ENCODE peak calls at places on chromosomes 16 and 17, in ten cellular contexts. One of them, this sample, is unnamed. For H3K4me1, the result is how much of the 10 kb centered on the place peaks cover.

GRCh38 chr17:45003877-45004276 is 35.8 kb upstream of the C1QL1 start:
- DNase-seq in OCI-LY7: no peak
- DNase-seq in PC-9: no peak
- DNase-seq in SK-N-SH: no peak
- DNase-seq in Caco-2: no peak
- DNase-seq in upper lobe of right lung: no peak
- DNase-seq in lung: no peak
- DNase-seq in breast epithelium: no peak
- DNase-seq in colonic mucosa: no peak
- DNase-seq in psoas muscle: no peak
- DNase-seq in this sample: no peak

GRCh38 chr17:8041980-8042379 is 3.1 kb downstream of the ALOX15B start:
- DNase-seq in OCI-LY7: no peak
- DNase-seq in PC-9: no peak
- DNase-seq in SK-N-SH: no peak
- DNase-seq in Caco-2: no peak
- DNase-seq in upper lobe of right lung: no peak
- DNase-seq in lung: no peak
- DNase-seq in breast epithelium: no peak
- DNase-seq in colonic mucosa: no peak
- DNase-seq in psoas muscle: no peak
- DNase-seq in this sample: no peak

GRCh38 chr17:78343433-78344201 is 16.3 kb downstream of the SOCS3 start:
- DNase-seq in OCI-LY7: peak
- DNase-seq in PC-9: peak
- DNase-seq in SK-N-SH: no peak
- DNase-seq in Caco-2: no peak
- DNase-seq in upper lobe of right lung: peak
- DNase-seq in lung: peak
- DNase-seq in breast epithelium: no peak
- DNase-seq in colonic mucosa: peak
- DNase-seq in psoas muscle: no peak
- DNase-seq in this sample: peak

GRCh38 chr16:89478576-89479221 is 11.7 kb downstream of the ANKRD11 start:
- DNase-seq in OCI-LY7: no peak
- DNase-seq in PC-9: no peak
- DNase-seq in SK-N-SH: no peak
- DNase-seq in Caco-2: peak
- DNase-seq in upper lobe of right lung: no peak
- DNase-seq in lung: no peak
- DNase-seq in breast epithelium: no peak
- DNase-seq in colonic mucosa: no peak
- DNase-seq in psoas muscle: no peak
- DNase-seq in this sample: no peak

GRCh38 chr17:42408076-42408475 is 15.0 kb downstream of the CAVIN1 start:
- DNase-seq in OCI-LY7: no peak
- DNase-seq in PC-9: no peak
- DNase-seq in SK-N-SH: no peak
- DNase-seq in Caco-2: no peak
- DNase-seq in upper lobe of right lung: no peak
- DNase-seq in lung: no peak
- DNase-seq in breast epithelium: no peak
- DNase-seq in colonic mucosa: no peak
- DNase-seq in psoas muscle: no peak
- DNase-seq in this sample: no peak

GRCh38 chr16:14497245-14498082 is 132.6 kb downstream of the PARN start:
- DNase-seq in OCI-LY7: no peak
- DNase-seq in PC-9: no peak
- DNase-seq in SK-N-SH: no peak
- DNase-seq in Caco-2: no peak
- DNase-seq in upper lobe of right lung: no peak
- DNase-seq in lung: no peak
- DNase-seq in breast epithelium: no peak
- DNase-seq in colonic mucosa: no peak
- DNase-seq in psoas muscle: no peak
- DNase-seq in this sample: no peak

GRCh38 chr16:81238296-81239011 is at the start of gene BCO1:
- DNase-seq in OCI-LY7: no peak
- DNase-seq in PC-9: peak
- DNase-seq in SK-N-SH: no peak
- DNase-seq in Caco-2: peak
- DNase-seq in upper lobe of right lung: no peak
- DNase-seq in lung: peak
- DNase-seq in breast epithelium: no peak
- DNase-seq in colonic mucosa: peak
- DNase-seq in psoas muscle: no peak
- DNase-seq in this sample: no peak

GRCh38 chr17:64183815-64184397 is 54.0 kb upstream of the ERN1 start:
- DNase-seq in OCI-LY7: no peak
- DNase-seq in PC-9: no peak
- DNase-seq in SK-N-SH: no peak
- DNase-seq in Caco-2: no peak
- DNase-seq in upper lobe of right lung: no peak
- DNase-seq in lung: no peak
- DNase-seq in breast epithelium: no peak
- DNase-seq in colonic mucosa: no peak
- DNase-seq in psoas muscle: no peak
- DNase-seq in this sample: no peak

GRCh38 chr17:31594416-31594815 is 202.9 kb downstream of the RAB11FIP4 start:
- DNase-seq in OCI-LY7: no peak
- DNase-seq in PC-9: no peak
- DNase-seq in SK-N-SH: no peak
- DNase-seq in Caco-2: no peak
- DNase-seq in upper lobe of right lung: peak
- DNase-seq in lung: no peak
- DNase-seq in breast epithelium: no peak
- DNase-seq in colonic mucosa: no peak
- DNase-seq in psoas muscle: no peak
- DNase-seq in this sample: no peak

GRCh38 chr16:259814-260253 is 15.9 kb downstream of the RGS11 start:
- DNase-seq in OCI-LY7: no peak
- DNase-seq in PC-9: no peak
- DNase-seq in SK-N-SH: no peak
- DNase-seq in Caco-2: no peak
- DNase-seq in upper lobe of right lung: no peak
- DNase-seq in lung: no peak
- DNase-seq in breast epithelium: no peak
- DNase-seq in colonic mucosa: no peak
- DNase-seq in psoas muscle: no peak
- DNase-seq in this sample: no peak

GRCh38 chr17:2380225-2380922 is 20.5 kb downstream of the MNT start:
- DNase-seq in OCI-LY7: no peak
- DNase-seq in PC-9: no peak
- DNase-seq in SK-N-SH: peak
- DNase-seq in Caco-2: no peak
- DNase-seq in upper lobe of right lung: no peak
- DNase-seq in lung: no peak
- DNase-seq in breast epithelium: no peak
- DNase-seq in colonic mucosa: no peak
- DNase-seq in psoas muscle: no peak
- DNase-seq in this sample: no peak

GRCh38 chr16:11949527-11949926 is 7.7 kb upstream of the NPIPB2 start:
- DNase-seq in OCI-LY7: peak
- DNase-seq in PC-9: peak
- DNase-seq in SK-N-SH: peak
- DNase-seq in Caco-2: peak
- DNase-seq in upper lobe of right lung: peak
- DNase-seq in lung: peak
- DNase-seq in breast epithelium: no peak
- DNase-seq in colonic mucosa: no peak
- DNase-seq in psoas muscle: no peak
- DNase-seq in this sample: no peak
- TF ChIP-seq CTCF in OCI-LY7: peak
- TF ChIP-seq CTCF in PC-9: peak
- TF ChIP-seq CTCF in SK-N-SH: peak
- TF ChIP-seq CTCF in Caco-2: peak
- TF ChIP-seq CTCF in upper lobe of right lung: peak
- TF ChIP-seq CTCF in lung: peak
- TF ChIP-seq CTCF in breast epithelium: no peak
- TF ChIP-seq CTCF in colonic mucosa: peak
- TF ChIP-seq CTCF in psoas muscle: peak
- TF ChIP-seq CTCF in this sample: peak

DNA sequence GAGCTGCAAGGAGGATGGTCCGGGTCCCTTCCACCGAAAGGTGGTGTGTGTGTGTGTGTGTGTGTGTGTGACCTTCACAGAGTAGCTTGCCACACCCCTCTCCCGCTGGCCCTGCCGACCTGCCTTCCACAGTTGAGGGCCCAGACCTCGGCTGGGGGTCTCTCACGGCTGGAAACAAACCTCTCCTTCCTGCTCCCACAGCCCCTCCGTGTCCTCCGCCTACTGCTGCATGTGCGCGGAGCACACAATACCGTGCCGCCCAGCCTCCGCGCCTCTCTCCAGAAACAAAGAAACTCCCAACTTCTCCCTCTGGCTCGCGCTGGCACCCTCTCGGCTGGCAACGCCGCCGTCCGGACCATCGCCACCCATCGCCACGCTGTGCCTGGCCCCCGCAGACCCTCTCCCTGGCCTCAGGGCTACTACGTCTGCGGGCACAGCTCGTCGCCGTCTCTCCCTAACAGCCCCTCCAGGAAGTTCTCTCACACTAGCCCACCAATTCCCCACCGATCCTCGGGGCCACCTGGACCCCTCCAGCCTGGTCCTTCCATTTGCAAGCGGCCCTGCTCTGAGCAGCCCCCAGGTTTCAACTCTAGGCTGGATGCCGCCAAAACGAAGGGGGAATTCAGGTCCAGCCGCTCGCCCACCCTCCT is 81.3 kb downstream of the TIMM22 start:
- DNase-seq in OCI-LY7: no peak
- DNase-seq in PC-9: no peak
- DNase-seq in SK-N-SH: peak
- DNase-seq in Caco-2: no peak
- DNase-seq in upper lobe of right lung: no peak
- DNase-seq in lung: no peak
- DNase-seq in breast epithelium: no peak
- DNase-seq in colonic mucosa: no peak
- DNase-seq in psoas muscle: no peak
- DNase-seq in this sample: peak
- H3K4me1 ChIP-seq in OCI-LY7: under half
- H3K4me1 ChIP-seq in PC-9: under half
- H3K4me1 ChIP-seq in SK-N-SH: under half
- H3K4me1 ChIP-seq in Caco-2: under half
- H3K4me1 ChIP-seq in upper lobe of right lung: under half
- H3K4me1 ChIP-seq in lung: under half
- H3K4me1 ChIP-seq in breast epithelium: under half
- H3K4me1 ChIP-seq in colonic mucosa: under half
- H3K4me1 ChIP-seq in psoas muscle: under half
- H3K4me1 ChIP-seq in this sample: under half

GRCh38 chr17:74860999-74861553 is 1.4 kb upstream of the GRIN2C start:
- DNase-seq in OCI-LY7: no peak
- DNase-seq in PC-9: no peak
- DNase-seq in SK-N-SH: peak
- DNase-seq in Caco-2: no peak
- DNase-seq in upper lobe of right lung: no peak
- DNase-seq in lung: no peak
- DNase-seq in breast epithelium: no peak
- DNase-seq in colonic mucosa: no peak
- DNase-seq in psoas muscle: no peak
- DNase-seq in this sample: no peak

GRCh38 chr17:74858672-74859438 is 830 bp downstream of the GRIN2C start:
- DNase-seq in OCI-LY7: no peak
- DNase-seq in PC-9: no peak
- DNase-seq in SK-N-SH: no peak
- DNase-seq in Caco-2: no peak
- DNase-seq in upper lobe of right lung: no peak
- DNase-seq in lung: no peak
- DNase-seq in breast epithelium: no peak
- DNase-seq in colonic mucosa: no peak
- DNase-seq in psoas muscle: no peak
- DNase-seq in this sample: no peak

GRCh38 chr17:74861554-74862107 is 1.9 kb upstream of the GRIN2C start:
- DNase-seq in OCI-LY7: no peak
- DNase-seq in PC-9: no peak
- DNase-seq in SK-N-SH: no peak
- DNase-seq in Caco-2: no peak
- DNase-seq in upper lobe of right lung: no peak
- DNase-seq in lung: no peak
- DNase-seq in breast epithelium: no peak
- DNase-seq in colonic mucosa: no peak
- DNase-seq in psoas muscle: no peak
- DNase-seq in this sample: no peak

GRCh38 chr17:74860229-74860998 is 729 bp upstream of the GRIN2C start:
- DNase-seq in OCI-LY7: no peak
- DNase-seq in PC-9: no peak
- DNase-seq in SK-N-SH: peak
- DNase-seq in Caco-2: no peak
- DNase-seq in upper lobe of right lung: no peak
- DNase-seq in lung: no peak
- DNase-seq in breast epithelium: no peak
- DNase-seq in colonic mucosa: no peak
- DNase-seq in psoas muscle: no peak
- DNase-seq in this sample: no peak

DNA sequence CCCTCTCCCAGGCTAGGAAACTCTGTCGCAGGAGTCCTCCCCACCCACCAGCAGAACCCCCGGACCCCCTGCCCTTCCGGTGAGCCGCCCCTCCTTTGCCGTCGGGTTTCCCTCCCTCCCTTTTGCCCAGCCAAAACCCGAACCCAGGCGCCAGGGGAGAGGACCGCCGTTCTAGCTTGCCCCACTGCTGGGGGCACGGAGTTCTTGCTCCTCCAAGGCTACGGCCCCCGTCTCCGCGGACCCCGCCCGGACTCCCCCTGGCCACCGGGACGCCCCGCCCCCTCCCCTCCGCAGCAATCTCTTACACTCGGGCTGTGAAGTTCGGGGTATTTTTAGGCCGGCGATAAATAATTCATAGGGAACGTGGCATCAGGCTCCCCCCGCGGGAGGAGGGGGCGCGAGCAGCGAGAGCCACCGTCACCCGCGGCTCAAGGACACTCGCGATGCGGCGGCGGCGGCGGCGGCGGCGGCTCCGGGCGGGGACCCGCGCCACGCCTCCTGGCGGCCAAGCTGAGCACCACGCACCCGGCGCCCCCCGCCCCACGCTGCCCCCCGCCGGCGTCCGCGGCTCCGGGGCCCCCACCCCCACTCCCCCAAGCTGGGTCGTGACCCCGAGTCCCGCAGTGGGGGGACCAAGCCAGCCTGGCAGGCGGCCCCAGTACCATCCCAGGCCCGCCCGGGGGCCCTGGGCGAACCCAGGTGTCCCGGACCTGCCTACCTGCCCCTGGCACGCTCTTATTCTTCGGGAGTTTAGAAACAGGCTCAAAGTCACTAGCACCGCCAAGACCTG is at the start of gene GRIN2C:
- DNase-seq in OCI-LY7: no peak
- DNase-seq in PC-9: no peak
- DNase-seq in SK-N-SH: peak
- DNase-seq in Caco-2: peak
- DNase-seq in upper lobe of right lung: no peak
- DNase-seq in lung: no peak
- DNase-seq in breast epithelium: no peak
- DNase-seq in colonic mucosa: no peak
- DNase-seq in psoas muscle: no peak
- DNase-seq in this sample: no peak
- TF ChIP-seq CTCF in OCI-LY7: peak
- TF ChIP-seq CTCF in PC-9: no peak
- TF ChIP-seq CTCF in SK-N-SH: peak
- TF ChIP-seq CTCF in Caco-2: peak
- TF ChIP-seq CTCF in upper lobe of right lung: peak
- TF ChIP-seq CTCF in lung: no peak
- TF ChIP-seq CTCF in breast epithelium: no peak
- TF ChIP-seq CTCF in colonic mucosa: no peak
- TF ChIP-seq CTCF in psoas muscle: peak
- TF ChIP-seq CTCF in this sample: no peak

GRCh38 chr17:57559226-57559625 is 185.9 kb downstream of the CCDC182 start:
- DNase-seq in OCI-LY7: no peak
- DNase-seq in PC-9: no peak
- DNase-seq in SK-N-SH: no peak
- DNase-seq in Caco-2: no peak
- DNase-seq in upper lobe of right lung: no peak
- DNase-seq in lung: no peak
- DNase-seq in breast epithelium: no peak
- DNase-seq in colonic mucosa: no peak
- DNase-seq in psoas muscle: no peak
- DNase-seq in this sample: no peak
- H3K4me1 ChIP-seq in OCI-LY7: half or more
- H3K4me1 ChIP-seq in PC-9: under half
- H3K4me1 ChIP-seq in SK-N-SH: half or more
- H3K4me1 ChIP-seq in Caco-2: half or more
- H3K4me1 ChIP-seq in upper lobe of right lung: under half
- H3K4me1 ChIP-seq in lung: under half
- H3K4me1 ChIP-seq in breast epithelium: under half
- H3K4me1 ChIP-seq in colonic mucosa: under half
- H3K4me1 ChIP-seq in psoas muscle: under half
- H3K4me1 ChIP-seq in this sample: under half

This sample was measured in kidney.